ENCODE peak calls at places on chromosome 10, in six cellular contexts. K is neural progenitor cell, X is IMR-90, R is hepatocyte, I is GM23248, J is Karpas-422. M is an unnamed sample. For H3K4me1 and H4K20me1, the result is how much of the 10 kb centered on the place peaks cover.

GRCh38 chr10:79137826-79138225 is 69.1 kb downstream of the ZMIZ1 start:
- DNase-seq in X (peak), K (no peak), I (no peak), J (peak), R (no peak), M (no peak)

GRCh38 chr10:49071221-49071761 is 44.0 kb downstream of the VSTM4 start:
- DNase-seq in J (no peak), K (no peak), X (peak), R (no peak), I (peak), M (peak)

GRCh38 chr10:35643976-35644799 is 2.1 kb upstream of the FZD8 start:
- DNase-seq in I (peak), K (peak), X (no peak), R (no peak), J (no peak), M (no peak)

GRCh38 chr10:3150366-3150765 is 22.2 kb downstream of the PITRM1 start:
- DNase-seq in I (no peak), X (no peak), K (no peak), J (no peak), R (no peak), M (no peak)

GRCh38 chr10:119834188-119834587 is 38.5 kb downstream of the MCMBP start:
- DNase-seq in J (no peak), X (no peak), K (no peak), R (no peak), I (no peak), M (peak)

GRCh38 chr10:49109669-49110335 is 5.5 kb downstream of the VSTM4 start:
- DNase-seq in I (peak), J (no peak), R (peak), X (peak), K (no peak), M (no peak)

GRCh38 chr10:98424308-98425254 is 9.6 kb upstream of the PYROXD2 start:
- DNase-seq in R (no peak), K (no peak), I (no peak), X (no peak), J (no peak), M (no peak)

GRCh38 chr10:126199221-126199998 is 188.9 kb downstream of the ADAM12 start:
- DNase-seq in J (no peak), K (no peak), I (peak), R (peak), X (peak), M (no peak)

GRCh38 chr10:128814024-128814423 is 653.0 kb upstream of the MGMT start:
- DNase-seq in X (no peak), K (no peak), J (no peak), R (no peak), I (no peak), M (no peak)

GRCh38 chr10:78914502-78915330 is 154.1 kb upstream of the ZMIZ1 start:
- DNase-seq in R (no peak), J (peak), X (no peak), I (peak), K (no peak), M (peak)

GRCh38 chr10:44422631-44423030 is 37.7 kb upstream of the CXCL12 start:
- DNase-seq in I (no peak), J (no peak), X (no peak), K (no peak), R (no peak), M (no peak)

GRCh38 chr10:98971464-98971863 is 264.2 kb downstream of the HPSE2 start:
- DNase-seq in R (no peak), I (no peak), X (peak), K (no peak), J (no peak), M (no peak)

GRCh38 chr10:49761789-49762565 is at the start of gene OGDHL:
- DNase-seq in X (peak), R (peak), J (peak), I (peak), K (peak), M (peak)

GRCh38 chr10:77560052-77560451 is 77.6 kb downstream of the KCNMA1 start:
- DNase-seq in I (no peak), J (no peak), R (no peak), X (no peak), K (no peak), M (no peak)
- H3K4me1 ChIP-seq in I (under half), J (half or more), R (under half), X (under half), K (under half), M (under half)

GRCh38 chr10:91880310-91880709 is 29.0 kb downstream of the FGFBP3 start:
- DNase-seq in R (peak), J (no peak), K (peak), I (peak), X (no peak), M (peak)

GRCh38 chr10:91887075-91887899 is 22.0 kb downstream of the FGFBP3 start:
- DNase-seq in K (peak), X (no peak), I (peak), R (peak), J (no peak), M (no peak)

GRCh38 chr10:91885362-91886079 is 23.8 kb downstream of the FGFBP3 start:
- DNase-seq in J (no peak), I (no peak), X (no peak), R (no peak), K (no peak), M (no peak)

GRCh38 chr10:91887900-91888225 is 21.4 kb downstream of the FGFBP3 start:
- DNase-seq in X (no peak), R (no peak), J (no peak), K (no peak), I (no peak), M (no peak)

DNA sequence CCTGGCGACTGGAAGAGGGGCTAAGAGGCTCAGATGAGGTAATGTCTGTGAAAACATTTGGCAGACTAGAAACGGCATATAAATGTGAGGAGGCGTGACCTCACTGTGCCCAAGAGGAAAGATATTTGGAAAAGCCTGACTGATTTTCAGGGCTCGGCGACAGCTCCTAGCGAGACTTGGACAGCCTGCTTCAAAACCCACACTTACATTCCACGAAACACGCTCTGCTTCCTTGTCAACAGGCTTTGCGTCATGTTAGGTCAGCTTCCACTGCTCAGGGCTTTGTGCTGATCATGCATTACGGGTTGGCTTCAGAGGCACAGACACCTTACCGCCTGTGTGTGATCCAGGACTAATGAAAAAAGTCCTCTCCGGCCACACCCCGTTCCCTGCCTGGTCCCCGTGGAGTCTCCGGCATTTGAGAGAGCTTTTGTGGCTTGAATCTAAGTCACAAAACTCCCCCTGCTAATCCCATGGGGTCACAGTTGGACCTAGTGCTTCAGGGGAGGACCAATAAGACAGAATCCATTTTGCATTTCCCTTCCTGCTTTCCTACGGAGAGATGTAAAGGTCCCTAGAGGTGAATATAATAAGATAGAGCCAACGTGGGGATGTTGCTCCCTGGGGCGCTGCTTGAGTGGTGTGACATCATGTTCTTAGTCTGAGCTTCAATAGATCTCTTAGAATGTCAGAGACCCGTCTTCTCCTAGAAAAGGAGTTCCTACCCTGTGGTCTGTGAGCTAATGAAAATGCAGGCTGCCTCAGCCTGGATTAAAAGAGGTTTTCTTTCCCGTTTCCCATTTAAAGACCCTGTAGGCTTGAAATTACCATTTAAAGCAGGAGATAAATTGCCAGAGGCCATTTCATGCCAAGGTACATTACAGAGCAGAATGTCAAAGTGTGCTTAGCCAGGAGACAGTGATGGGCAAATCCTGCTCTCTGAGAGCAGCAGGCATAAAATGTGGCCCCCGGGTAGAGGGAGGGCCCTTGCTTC is 25.4 kb downstream of the FGFBP3 start:
- DNase-seq in X (peak), R (peak), K (peak), I (peak), J (no peak), M (no peak)
- H3K4me3 ChIP-seq in X (no peak), R (no peak), K (peak), I (peak), J (no peak), M (no peak)

DNA sequence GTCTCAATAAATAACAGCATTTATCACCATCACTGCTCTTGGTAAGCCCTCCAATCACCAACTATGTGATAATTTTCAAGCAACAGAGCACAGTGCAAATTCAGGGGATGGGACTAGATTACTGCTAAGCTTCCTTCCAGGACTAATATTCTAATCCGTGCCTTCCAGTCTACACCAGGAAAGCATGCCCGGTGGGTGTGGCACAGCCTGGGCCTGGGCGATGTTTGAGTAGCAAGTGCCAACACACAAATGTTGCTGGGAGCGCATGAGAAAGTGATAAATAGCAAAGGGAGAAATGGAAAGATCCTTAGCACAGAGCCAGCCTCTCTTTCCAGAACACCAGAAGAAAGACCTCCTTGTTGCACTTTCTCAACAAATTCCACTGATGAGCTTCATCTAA is 13.5 kb upstream of the TM9SF3 start:
- DNase-seq in J (no peak), K (no peak), I (no peak), X (no peak), R (no peak), M (no peak)
- H4K20me1 ChIP-seq in J (under half), K (under half), I (under half), X (under half), R (under half), M (under half)

DNA sequence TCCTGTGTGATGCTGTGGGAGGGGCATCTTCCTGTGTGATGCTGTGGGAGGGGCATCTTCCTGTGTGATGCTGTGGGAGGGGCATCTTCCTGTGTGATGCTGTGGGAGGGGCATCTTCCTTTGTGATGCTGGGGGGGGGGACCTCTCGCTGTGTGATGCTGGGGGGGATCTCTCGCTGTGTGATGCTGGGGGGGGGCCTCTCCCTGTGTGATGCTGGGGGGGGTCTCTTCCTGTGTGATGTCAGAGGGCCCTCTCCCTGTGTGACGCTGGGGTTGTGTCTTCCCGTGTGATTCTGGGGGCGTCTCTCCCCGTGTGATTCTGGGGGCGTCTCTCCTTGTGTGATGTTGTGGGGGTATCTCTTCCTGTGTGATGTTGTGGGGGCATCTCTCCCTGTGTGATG is 27.9 kb upstream of the DPYSL4 start:
- DNase-seq in K (no peak), J (no peak), I (no peak), X (no peak), R (no peak), M (no peak)
- H3K4me1 ChIP-seq in K (under half), J (under half), I (under half), X (under half), R (under half), M (under half)

DNA sequence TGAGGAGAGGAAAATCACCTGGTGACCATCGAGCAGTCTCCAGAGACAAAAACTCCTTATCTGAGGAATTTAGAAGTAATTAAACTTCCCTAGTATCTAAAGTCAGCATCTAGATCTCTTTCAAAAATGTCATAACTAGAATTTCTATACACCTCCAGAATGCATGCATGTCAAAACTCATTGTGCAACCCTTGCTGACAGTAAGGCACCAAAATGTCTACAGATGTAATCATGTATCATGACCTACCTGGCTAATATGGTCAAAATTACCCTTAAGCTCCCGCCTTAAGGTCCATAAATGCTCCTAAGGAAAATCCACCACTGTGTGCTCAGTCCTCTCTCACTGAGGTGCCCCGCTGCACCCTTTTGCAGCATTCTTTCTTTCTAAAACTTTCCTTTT is 16.4 kb upstream of the LGI1 start:
- DNase-seq in K (no peak), X (no peak), I (no peak), R (no peak), J (no peak), M (no peak)
- H3K4me3 ChIP-seq in K (no peak), X (no peak), I (no peak), R (no peak), J (no peak), M (no peak)

M was measured in mammary epithelial cell.